ENCODE peak calls at places on chromosome 11, in six cellular contexts. R is NCI-H1105; V is AML-193; T is HS-5; U is CD4-positive, alpha-beta T cell; X is OCI-M1. Q is an unnamed sample.

GRCh38 chr11:1459219-1459575 is 27.4 kb downstream of the MOB2 start:
- DNase-seq in R (no peak), V (no peak), T (no peak), U (no peak), X (no peak), Q (no peak)

GRCh38 chr11:60970890-60971289 is 590 bp upstream of the CD6 start:
- DNase-seq in R (no peak), V (no peak), T (no peak), U (no peak), X (no peak), Q (no peak)

GRCh38 chr11:93608280-93608862 is 53.1 kb upstream of the CEP295 start:
- DNase-seq in R (no peak), V (peak; percentile 26), T (no peak), U (no peak), X (peak; percentile 32), Q (peak; percentile 8)

GRCh38 chr11:5610446-5610845 is 14.0 kb downstream of the TRIM6 start:
- DNase-seq in R (no peak), V (no peak), T (no peak), U (no peak), X (no peak), Q (no peak)

GRCh38 chr11:85651118-85651517 is 3.4 kb downstream of the TMEM126A start:
- DNase-seq in R (no peak), V (no peak), T (no peak), U (no peak), X (no peak), Q (no peak)

GRCh38 chr11:22203281-22203680 is 10.4 kb downstream of the ANO5 start:
- DNase-seq in R (no peak), V (no peak), T (no peak), U (no peak), X (no peak), Q (no peak)

GRCh38 chr11:11608783-11609232 is 13.0 kb downstream of the GALNT18 start:
- DNase-seq in R (no peak), V (no peak), T (peak; percentile 80), U (no peak), X (no peak), Q (no peak)

GRCh38 chr11:11822946-11823345 is 18.8 kb upstream of the USP47 start:
- DNase-seq in R (no peak), V (no peak), T (no peak), U (no peak), X (no peak), Q (no peak)

GRCh38 chr11:124938970-124939369 is 3.1 kb upstream of the HEPACAM start:
- DNase-seq in R (no peak), V (no peak), T (no peak), U (no peak), X (no peak), Q (no peak)

GRCh38 chr11:35163707-35164496 is 24.9 kb downstream of the CD44 start:
- DNase-seq in R (no peak), V (no peak), T (no peak), U (no peak), X (peak; percentile 29), Q (peak; percentile 60)

GRCh38 chr11:117430293-117430955 is 102.8 kb downstream of the CEP164 start:
- DNase-seq in R (no peak), V (no peak), T (no peak), U (no peak), X (no peak), Q (no peak)

GRCh38 chr11:37712246-37712645 is 1114.2 kb upstream of the RAG2 start:
- DNase-seq in R (no peak), V (no peak), T (no peak), U (no peak), X (peak; percentile 42), Q (no peak)

GRCh38 chr11:68038718-68039525 is at the start of gene TCIRG1:
- DNase-seq in R (no peak), V (peak; percentile 12), T (no peak), U (peak; percentile 57), X (no peak), Q (peak; percentile 74)

GRCh38 chr11:91158901-91159537 is 936.2 kb upstream of the CHORDC1 start:
- DNase-seq in R (no peak), V (no peak), T (peak; percentile 63), U (no peak), X (no peak), Q (peak; percentile 4)

GRCh38 chr11:81253226-81253625 is 1480.4 kb downstream of the FAM181B start:
- DNase-seq in R (no peak), V (no peak), T (no peak), U (no peak), X (no peak), Q (no peak)

GRCh38 chr11:104665631-104666030 is 232.6 kb downstream of the CASP12 start:
- DNase-seq in R (no peak), V (peak; percentile 86), T (no peak), U (no peak), X (no peak), Q (peak; percentile 89)

GRCh38 chr11:66123902-66124301 is 53.8 kb downstream of the PACS1 start:
- DNase-seq in R (no peak), V (no peak), T (no peak), U (no peak), X (no peak), Q (no peak)

GRCh38 chr11:104846216-104846615 is 52.0 kb downstream of the CASP12 start:
- DNase-seq in R (no peak), V (no peak), T (no peak), U (no peak), X (no peak), Q (no peak)

GRCh38 chr11:96748639-96749370 is 359.0 kb downstream of the JRKL start:
- DNase-seq in R (no peak), V (no peak), T (peak; percentile 49), U (no peak), X (no peak), Q (peak; percentile 55)

GRCh38 chr11:46300270-46300669 is 22.8 kb downstream of the CREB3L1 start:
- DNase-seq in R (no peak), V (no peak), T (no peak), U (no peak), X (no peak), Q (no peak)

GRCh38 chr11:130945945-130946344 is 29.7 kb upstream of the SNX19 start:
- DNase-seq in R (no peak), V (no peak), T (no peak), U (no peak), X (no peak), Q (peak; percentile 80)

GRCh38 chr11:64583296-64584262 is 7.4 kb upstream of the SLC22A12 start:
- DNase-seq in R (no peak), V (no peak), T (no peak), U (no peak), X (no peak), Q (peak; percentile 3)

GRCh38 chr11:115656684-115657083 is 152.5 kb upstream of the CADM1 start:
- DNase-seq in R (no peak), V (no peak), T (no peak), U (no peak), X (no peak), Q (no peak)

GRCh38 chr11:78564037-78564888 is 10.4 kb downstream of the NARS2 start:
- DNase-seq in R (peak; percentile 54), V (peak; percentile 71), T (peak; percentile 53), U (no peak), X (peak; percentile 99), Q (peak; percentile 71)

GRCh38 chr11:102730036-102730815 is 5.5 kb upstream of the MMP8 start:
- DNase-seq in R (no peak), V (no peak), T (peak; percentile 3), U (no peak), X (no peak), Q (peak; percentile 13)

GRCh38 chr11:65516135-65516968 is 8.5 kb upstream of the SCYL1 start:
- DNase-seq in R (no peak), V (no peak), T (no peak), U (no peak), X (no peak), Q (no peak)

GRCh38 chr11:92969634-92970347 is at the start of gene MTNR1B:
- DNase-seq in R (no peak), V (no peak), T (no peak), U (no peak), X (no peak), Q (no peak)

GRCh38 chr11:28176231-28176853 is 68.2 kb downstream of the METTL15 start:
- DNase-seq in R (no peak), V (no peak), T (no peak), U (no peak), X (peak; percentile 50), Q (no peak)

GRCh38 chr11:121059605-121060004 is 35.7 kb downstream of the TBCEL start:
- DNase-seq in R (no peak), V (peak; percentile 1), T (no peak), U (no peak), X (peak; percentile 83), Q (no peak)

GRCh38 chr11:20388096-20389055 is 860 bp downstream of the PRMT3 start:
- DNase-seq in R (no peak), V (peak; percentile 5), T (no peak), U (no peak), X (peak; percentile 67), Q (peak; percentile 9)

GRCh38 chr11:116794851-116795250 is 3.2 kb upstream of the APOA5 start:
- DNase-seq in R (no peak), V (no peak), T (no peak), U (no peak), X (no peak), Q (no peak)

GRCh38 chr11:123145220-123145619 is 49.8 kb downstream of the CLMP start:
- DNase-seq in R (no peak), V (no peak), T (peak; percentile 63), U (no peak), X (no peak), Q (peak; percentile 85)

GRCh38 chr11:123238297-123238696 is 43.2 kb upstream of the CLMP start:
- DNase-seq in R (no peak), V (no peak), T (no peak), U (no peak), X (no peak), Q (peak; percentile 59)

GRCh38 chr11:77001524-77001923 is 32.7 kb upstream of the B3GNT6 start:
- DNase-seq in R (no peak), V (no peak), T (no peak), U (no peak), X (no peak), Q (no peak)